ENCODE peak calls at places on chromosomes 13 and 19, in seven cellular contexts. B, E, C, R, K, S and H are unnamed samples.

GRCh38 chr13:43846496-43846895 is 33.0 kb downstream of the CCDC122 start:
- DNase-seq in B (no peak), E (no peak), C (no peak), R (no peak), K (no peak), S (peak), H (no peak)

GRCh38 chr13:95530178-95530577 is 22.3 kb upstream of the CLDN10 start:
- DNase-seq in B (peak), E (no peak), C (peak), R (no peak), K (no peak), S (peak), H (peak)

GRCh38 chr19:46838160-46838559 is 12.5 kb downstream of the AP2S1 start:
- DNase-seq in B (no peak), E (no peak), C (no peak), R (no peak), K (no peak), S (no peak), H (no peak)

GRCh38 chr19:47315125-47315821 is 5.6 kb downstream of the C5AR1 start:
- DNase-seq in B (peak), E (no peak), C (peak), R (peak), K (peak), S (peak), H (peak)

GRCh38 chr13:23579072-23579885 is 9.1 kb downstream of the TNFRSF19 start:
- DNase-seq in B (peak), E (peak), C (peak), R (peak), K (peak), S (peak), H (peak)

GRCh38 chr19:28419312-28419711 is 793.6 kb downstream of the UQCRFS1 start:
- DNase-seq in B (no peak), E (no peak), C (no peak), R (no peak), K (no peak), S (no peak), H (no peak)

GRCh38 chr13:81012031-81012430 is 671.1 kb upstream of the SPRY2 start:
- DNase-seq in B (no peak), E (no peak), C (no peak), R (no peak), K (no peak), S (no peak), H (no peak)

GRCh38 chr13:80134360-80134759 is 206.6 kb downstream of the SPRY2 start:
- DNase-seq in B (no peak), E (no peak), C (no peak), R (no peak), K (no peak), S (no peak), H (no peak)

GRCh38 chr19:6772028-6772865 is at the start of gene VAV1:
- DNase-seq in B (no peak), E (peak), C (no peak), R (peak), K (peak), S (no peak), H (peak)

GRCh38 chr13:103098535-103098934 is 32.3 kb upstream of the SLC10A2 start:
- DNase-seq in B (no peak), E (no peak), C (no peak), R (no peak), K (no peak), S (no peak), H (no peak)

GRCh38 chr13:113875829-113876228 is 12.0 kb upstream of the GAS6 start:
- DNase-seq in B (no peak), E (no peak), C (no peak), R (no peak), K (no peak), S (no peak), H (no peak)

GRCh38 chr13:29583073-29583785 is 12.3 kb downstream of the SLC7A1 start:
- DNase-seq in B (peak), E (no peak), C (peak), R (no peak), K (peak), S (peak), H (no peak)

GRCh38 chr13:54433511-54434206 is 1405.0 kb downstream of the OLFM4 start:
- DNase-seq in B (no peak), E (no peak), C (no peak), R (no peak), K (no peak), S (no peak), H (peak)

GRCh38 chr13:57846600-57847173 is 215.1 kb downstream of the PCDH17 start:
- DNase-seq in B (no peak), E (no peak), C (no peak), R (no peak), K (no peak), S (no peak), H (no peak)

GRCh38 chr19:2212861-2213711 is 23.0 kb downstream of the PLEKHJ1 start:
- DNase-seq in B (no peak), E (no peak), C (no peak), R (no peak), K (peak), S (no peak), H (no peak)

GRCh38 chr19:42129399-42130253 is 2.6 kb downstream of the POU2F2 start:
- DNase-seq in B (no peak), E (no peak), C (no peak), R (no peak), K (peak), S (peak), H (no peak)

GRCh38 chr19:14434543-14435319 is 1.6 kb downstream of the PKN1 start:
- DNase-seq in B (peak), E (no peak), C (peak), R (no peak), K (peak), S (peak), H (peak)

GRCh38 chr19:6021878-6022569 is 44.1 kb upstream of the RANBP3 start:
- DNase-seq in B (peak), E (peak), C (no peak), R (peak), K (peak), S (peak), H (peak)